ENCODE peak calls at places on chromosomes 5 and 9, in five cellular contexts. D, M, K, N and S are unnamed samples.

GRCh38 chr5:84885479-84886258 is 501.0 kb upstream of the EDIL3 start:
- DNase-seq in D (no peak), M (peak), K (no peak), N (no peak), S (no peak)

GRCh38 chr9:82152181-82152580 is 163.6 kb downstream of the SPATA31D1 start:
- DNase-seq in D (no peak), M (peak), K (no peak), N (no peak), S (no peak)

GRCh38 chr9:523444-523843 is 308.8 kb downstream of the DOCK8 start:
- DNase-seq in D (no peak), M (no peak), K (no peak), N (no peak), S (no peak)

GRCh38 chr5:125485003-125485641 is 738.7 kb upstream of the ZNF608 start:
- DNase-seq in D (no peak), M (peak), K (peak), N (peak), S (no peak)

GRCh38 chr5:136082390-136083193 is 50.1 kb upstream of the SMAD5 start:
- DNase-seq in D (peak), M (peak), K (peak), N (peak), S (peak)

GRCh38 chr5:173456751-173457171 is 128.5 kb upstream of the STC2 start:
- DNase-seq in D (no peak), M (peak), K (no peak), N (no peak), S (no peak)

GRCh38 chr9:19028835-19029451 is 4.1 kb downstream of the SAXO1 start:
- DNase-seq in D (no peak), M (peak), K (peak), N (peak), S (peak)

GRCh38 chr5:60206234-60206633 is 312.7 kb upstream of the PDE4D start:
- DNase-seq in D (no peak), M (no peak), K (no peak), N (no peak), S (no peak)

GRCh38 chr9:108562176-108562575 is 293.6 kb downstream of the ACTL7B start:
- DNase-seq in D (no peak), M (no peak), K (no peak), N (no peak), S (no peak)

GRCh38 chr9:33868430-33869000 is 51.6 kb downstream of the UBE2R2 start:
- DNase-seq in D (no peak), M (peak), K (no peak), N (no peak), S (no peak)

GRCh38 chr9:35665471-35665818 is 450 bp upstream of the ARHGEF39 start:
- DNase-seq in D (no peak), M (no peak), K (no peak), N (no peak), S (no peak)

GRCh38 chr9:35666045-35666444 is 1.1 kb upstream of the ARHGEF39 start:
- DNase-seq in D (no peak), M (peak), K (no peak), N (no peak), S (no peak)

GRCh38 chr9:35662437-35662836 is 2.6 kb downstream of the ARHGEF39 start:
- DNase-seq in D (no peak), M (no peak), K (no peak), N (no peak), S (no peak)

GRCh38 chr9:35666547-35666946 is 1.6 kb upstream of the ARHGEF39 start:
- DNase-seq in D (no peak), M (no peak), K (no peak), N (no peak), S (no peak)

GRCh38 chr9:35664531-35665470 is at the start of gene ARHGEF39:
- DNase-seq in D (peak), M (peak), K (no peak), N (peak), S (peak)
- TF ChIP-seq CTCF in D (no peak), M (peak), K (peak), N (peak), S (peak)

DNA sequence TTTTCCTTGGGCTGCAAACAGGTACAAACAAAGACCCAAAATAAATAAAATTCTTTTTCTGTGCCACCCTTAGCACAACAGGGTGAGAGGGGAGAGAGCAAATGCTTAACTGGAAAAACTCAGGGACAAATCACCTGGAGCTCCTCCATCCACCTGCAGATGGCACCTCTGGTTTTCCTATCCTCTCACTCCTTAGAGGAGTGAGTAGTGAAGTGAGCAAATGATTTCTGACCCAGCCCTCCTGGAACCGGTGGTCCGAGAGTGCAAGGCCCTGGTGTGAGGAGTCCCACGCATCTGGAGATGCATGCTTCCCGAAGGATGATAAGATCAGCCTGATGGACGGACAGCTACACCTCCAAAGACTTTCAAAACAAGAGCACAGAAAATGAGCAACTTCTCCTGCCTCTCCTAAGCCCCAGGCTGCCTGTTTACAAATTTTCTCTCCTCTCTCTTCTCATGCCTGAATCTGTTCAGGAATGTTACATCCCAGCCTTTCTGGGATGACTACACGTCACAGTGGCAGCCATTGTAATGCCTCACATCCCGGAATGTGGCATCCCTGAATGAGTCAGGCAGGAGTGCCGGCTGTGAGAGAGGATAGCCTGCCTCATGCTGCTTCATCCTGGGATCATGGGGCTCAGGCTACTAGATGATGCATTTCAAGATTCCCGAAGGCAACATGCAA is 86.4 kb downstream of the ADRB2 start:
- DNase-seq in D (no peak), M (peak), K (peak), N (peak), S (no peak)
- TF ChIP-seq CTCF in D (no peak), M (peak), K (peak), N (peak), S (no peak)

GRCh38 chr9:17589771-17590170 is 10.9 kb downstream of the SH3GL2 start:
- DNase-seq in D (no peak), M (no peak), K (no peak), N (no peak), S (no peak)

GRCh38 chr9:17588395-17588794 is 9.5 kb downstream of the SH3GL2 start:
- DNase-seq in D (no peak), M (no peak), K (no peak), N (no peak), S (no peak)

GRCh38 chr9:17587113-17587512 is 8.2 kb downstream of the SH3GL2 start:
- DNase-seq in D (no peak), M (no peak), K (no peak), N (no peak), S (no peak)
- TF ChIP-seq CTCF in D (no peak), M (peak), K (no peak), N (no peak), S (no peak)

GRCh38 chr5:58496488-58496887 is 5.3 kb downstream of the GAPT start:
- DNase-seq in D (no peak), M (no peak), K (no peak), N (no peak), S (no peak)
- TF ChIP-seq CTCF in D (no peak), M (peak), K (peak), N (no peak), S (no peak)

GRCh38 chr9:137188490-137189296 is at the start of the genes ANAPC2 and SSNA1:
- DNase-seq in D (peak), M (peak), K (peak), N (peak), S (no peak)
- TF ChIP-seq CTCF in D (peak), M (peak), K (peak), N (peak), S (peak)

GRCh38 chr9:5574097-5574496 is 54.8 kb upstream of the RIC1 start:
- DNase-seq in D (no peak), M (no peak), K (no peak), N (no peak), S (no peak)

GRCh38 chr9:5577225-5577624 is 51.7 kb upstream of the RIC1 start:
- DNase-seq in D (no peak), M (no peak), K (no peak), N (no peak), S (no peak)

GRCh38 chr9:5578018-5578697 is 50.7 kb upstream of the RIC1 start:
- DNase-seq in D (no peak), M (no peak), K (peak), N (no peak), S (no peak)

GRCh38 chr9:5571629-5572232 is 57.2 kb upstream of the RIC1 start:
- DNase-seq in D (no peak), M (no peak), K (no peak), N (no peak), S (no peak)

DNA sequence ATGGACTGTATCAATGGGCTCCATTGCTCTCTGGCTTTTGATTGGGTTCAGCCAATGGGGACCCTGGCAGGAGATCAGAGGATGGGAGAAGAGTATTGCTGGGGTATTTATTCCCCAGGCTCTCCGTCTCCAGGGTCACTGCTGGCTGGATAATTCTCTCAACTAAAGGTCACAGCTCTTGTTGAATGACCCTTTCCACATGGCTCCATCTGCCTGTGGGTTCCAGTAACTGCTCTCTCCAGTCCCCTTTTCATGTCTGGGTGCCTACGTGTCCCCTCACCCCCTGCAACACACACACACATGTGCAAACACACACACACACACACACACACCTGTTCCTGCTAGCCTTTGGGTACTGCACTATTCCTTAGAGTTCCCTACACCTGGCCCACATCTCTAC is 53.9 kb upstream of the RIC1 start:
- DNase-seq in D (no peak), M (no peak), K (no peak), N (no peak), S (no peak)
- TF ChIP-seq CTCF in D (no peak), M (peak), K (no peak), N (no peak), S (no peak)

GRCh38 chr5:178859625-178860521 is at the start of gene ZNF354B:
- DNase-seq in D (peak), M (peak), K (peak), N (peak), S (peak)
- TF ChIP-seq CTCF in D (no peak), M (peak), K (no peak), N (no peak), S (no peak)

DNA sequence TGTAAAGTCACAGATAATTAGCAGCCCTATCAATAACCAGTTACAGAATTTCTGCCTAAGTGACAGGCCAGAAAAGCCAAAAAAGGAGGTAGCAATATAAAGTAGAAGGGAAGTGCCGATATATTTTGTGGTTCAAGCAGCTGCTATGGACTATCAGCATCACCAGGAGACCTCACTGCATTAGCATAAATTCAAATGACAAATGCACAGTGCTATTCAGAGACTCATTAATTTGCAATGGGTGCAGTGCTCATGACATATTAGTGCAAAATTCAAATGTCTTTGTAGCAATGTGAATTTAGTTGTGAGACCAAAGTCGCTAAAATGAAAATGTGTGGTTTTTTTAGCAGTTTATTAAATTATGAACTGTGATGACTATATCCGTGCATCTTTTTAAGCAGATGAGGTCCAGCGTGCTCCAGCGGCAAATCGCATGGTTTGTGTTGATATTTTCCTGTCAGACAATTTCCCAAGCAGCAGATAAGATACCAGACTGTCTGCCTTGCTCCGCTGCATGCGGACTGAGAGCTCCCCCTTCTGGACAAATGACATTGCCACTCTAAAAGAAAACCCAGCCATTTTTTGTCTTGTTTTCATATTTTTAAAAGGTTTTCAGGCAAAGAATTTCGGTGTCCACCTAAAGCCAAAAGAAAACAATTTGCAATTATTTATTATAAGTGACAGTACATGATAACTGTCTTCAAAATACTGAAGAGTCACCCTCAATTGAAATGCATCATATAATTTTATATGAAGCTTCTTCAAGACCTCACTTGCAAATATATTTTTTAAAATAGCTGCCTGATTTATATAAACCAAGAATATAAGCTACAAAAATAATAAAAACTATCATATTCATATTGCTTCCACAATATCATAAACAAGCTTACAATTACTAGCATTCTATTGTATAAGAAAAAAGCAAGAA is 144.4 kb downstream of the CETN3 start:
- DNase-seq in D (peak), M (peak), K (peak), N (peak), S (no peak)
- TF ChIP-seq CTCF in D (peak), M (peak), K (peak), N (peak), S (peak)

GRCh38 chr9:4762889-4763521 is 22.0 kb upstream of the AK3 start:
- DNase-seq in D (no peak), M (peak), K (no peak), N (no peak), S (no peak)
- TF ChIP-seq CTCF in D (peak), M (no peak), K (no peak), N (no peak), S (no peak)